ENCODE peak calls at places on chromosome 17, in six cellular contexts. F, L, E, J, G and X are unnamed samples. For H3K4me1, the result is how much of the 10 kb centered on the place peaks cover.

GRCh38 chr17:68383443-68384321 is 73.6 kb downstream of the WIPI1 start:
- DNase-seq in J (peak), F (peak), G (no peak), E (no peak), L (no peak), X (no peak)

GRCh38 chr17:70577456-70577855 is 408.1 kb downstream of the KCNJ2 start:
- DNase-seq in L (no peak), J (no peak), F (no peak), E (peak), G (no peak), X (no peak)

GRCh38 chr17:2624292-2624731 is 30.9 kb downstream of the PAFAH1B1 start:
- DNase-seq in L (no peak), G (no peak), F (no peak), E (no peak), J (no peak), X (no peak)

GRCh38 chr17:39404542-39405378 is 3.3 kb upstream of the FBXL20 start:
- DNase-seq in E (no peak), J (peak), L (no peak), G (no peak), F (peak), X (no peak)

GRCh38 chr17:1347681-1348318 is 52.2 kb downstream of the YWHAE start:
- DNase-seq in F (no peak), G (no peak), J (no peak), E (peak), L (no peak), X (no peak)

GRCh38 chr17:2398655-2399571 is 1.9 kb downstream of the MNT start:
- DNase-seq in J (peak), F (peak), E (peak), G (peak), L (peak), X (no peak)

GRCh38 chr17:82912571-82913089 is 72.8 kb upstream of the ZNF750 start:
- DNase-seq in J (no peak), L (peak), E (peak), G (no peak), F (no peak), X (no peak)

GRCh38 chr17:8680850-8681174 is 50.3 kb upstream of the MYH10 start:
- DNase-seq in G (no peak), E (no peak), F (no peak), J (no peak), L (no peak), X (no peak)

GRCh38 chr17:36610472-36610871 is 9.1 kb downstream of the MRM1 start:
- DNase-seq in J (no peak), G (no peak), E (peak), L (no peak), F (no peak), X (no peak)

GRCh38 chr17:14214271-14214670 is 22.4 kb downstream of the CDRT15 start:
- DNase-seq in G (no peak), F (no peak), E (no peak), J (no peak), L (no peak), X (no peak)

GRCh38 chr17:39757176-39757662 is 19.5 kb downstream of the GRB7 start:
- DNase-seq in E (no peak), L (no peak), J (no peak), F (no peak), G (no peak), X (no peak)

GRCh38 chr17:77810536-77810935 is 148.0 kb upstream of the TNRC6C start:
- DNase-seq in F (peak), L (no peak), G (no peak), E (peak), J (no peak), X (no peak)

DNA sequence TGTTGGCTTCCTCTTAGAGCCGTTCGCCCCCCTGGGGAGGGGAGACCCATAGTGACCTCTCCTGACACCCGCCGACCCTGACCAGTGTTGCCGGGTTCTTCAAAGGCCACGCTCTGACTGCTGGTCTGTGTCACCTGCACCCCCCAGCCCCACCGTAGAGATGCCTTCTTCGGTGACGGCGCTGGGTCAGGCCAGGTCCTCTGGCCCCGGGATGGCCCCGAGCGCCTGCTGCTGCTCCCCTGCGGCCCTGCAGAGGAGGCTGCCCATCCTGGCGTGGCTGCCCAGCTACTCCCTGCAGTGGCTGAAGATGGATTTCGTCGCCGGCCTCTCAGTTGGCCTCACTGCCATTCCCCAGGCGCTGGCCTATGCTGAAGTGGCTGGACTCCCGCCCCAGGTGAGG is 1.2 kb downstream of the SLC26A11 start:
- DNase-seq in E (no peak), J (no peak), L (no peak), F (no peak), G (no peak), X (no peak)
- H3K4me3 ChIP-seq in E (peak), J (peak), L (peak), F (peak), G (peak), X (no peak)

GRCh38 chr17:50180593-50180992 is 14.8 kb downstream of the SGCA start:
- DNase-seq in E (peak), G (no peak), L (no peak), J (no peak), F (peak), X (no peak)

GRCh38 chr17:50177476-50177875 is 11.7 kb downstream of the SGCA start:
- DNase-seq in G (no peak), E (peak), F (no peak), J (no peak), L (no peak), X (no peak)

GRCh38 chr17:50176559-50177471 is 11.0 kb downstream of the SGCA start:
- DNase-seq in L (no peak), F (peak), G (peak), E (peak), J (peak), X (no peak)

GRCh38 chr17:50180066-50180465 is 14.3 kb downstream of the SGCA start:
- DNase-seq in F (peak), J (no peak), G (no peak), L (no peak), E (peak), X (no peak)

DNA sequence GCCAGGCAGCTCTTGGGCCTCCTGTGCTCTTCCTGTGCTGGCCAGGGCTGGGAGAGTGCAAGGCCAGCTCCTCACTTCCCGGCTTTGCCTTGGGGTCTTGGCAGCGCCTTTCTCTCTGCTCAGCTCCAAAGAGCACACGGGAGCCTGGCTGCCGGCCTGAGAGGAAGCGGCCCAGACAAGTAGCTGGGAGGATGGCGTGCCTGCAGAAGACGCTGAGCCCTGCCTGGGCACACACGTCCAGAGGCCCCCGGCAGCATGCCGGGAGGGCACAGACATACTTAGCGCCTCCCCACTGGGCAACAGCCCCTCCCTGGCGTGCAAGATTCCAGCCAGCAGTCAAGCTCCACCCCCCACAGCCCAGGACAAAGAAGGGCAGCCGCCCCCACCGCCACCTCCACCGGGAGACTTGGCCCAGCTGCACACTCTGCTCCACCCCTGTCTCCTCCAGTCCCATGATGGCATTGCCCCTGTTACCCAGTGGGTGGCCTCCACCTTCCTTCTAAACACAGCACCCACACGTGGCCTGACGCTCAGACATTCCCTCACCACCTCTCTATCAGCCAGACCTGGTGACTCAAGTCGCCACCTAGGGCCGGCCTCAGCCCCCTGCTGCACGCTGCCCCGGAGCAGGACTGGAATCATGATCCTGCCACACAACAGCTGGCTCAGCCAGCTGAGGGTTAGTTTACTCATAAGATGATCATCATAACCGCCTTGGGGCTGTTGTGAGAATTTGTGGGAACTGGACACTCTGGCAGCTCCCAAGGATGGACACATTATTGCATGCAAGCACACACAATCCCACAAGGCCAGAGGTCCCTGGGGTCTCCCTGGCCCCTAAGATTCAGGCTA is 12.4 kb downstream of the SGCA start:
- DNase-seq in J (peak), G (peak), E (peak), F (peak), L (peak), X (peak)
- TF ChIP-seq CTCF in J (peak), G (no peak), E (peak), F (peak), L (peak), X (peak)

DNA sequence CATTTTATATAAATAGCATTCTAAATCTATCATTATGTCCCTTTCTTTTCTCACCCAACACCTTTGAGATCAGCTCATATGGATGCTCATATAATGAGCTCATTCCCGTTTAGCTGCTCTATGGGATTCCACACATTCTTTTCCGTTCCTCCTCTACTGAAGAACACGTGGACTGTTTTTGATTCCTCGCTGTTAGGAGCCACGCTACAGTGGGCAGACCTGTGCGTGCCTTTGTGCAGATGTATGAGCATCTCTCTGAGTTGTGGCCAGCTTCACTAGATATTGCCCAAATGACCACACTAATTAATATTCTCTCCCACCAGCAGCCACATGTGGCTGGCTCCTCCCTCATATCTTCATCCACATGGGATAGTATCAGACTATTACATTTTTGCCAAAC is 6.0 kb upstream of the TNFRSF13B start:
- DNase-seq in E (no peak), J (no peak), G (no peak), F (peak), L (no peak), X (no peak)
- H3K4me1 ChIP-seq in E (under half), J (under half), G (under half), F (under half), L (under half), X (under half)

DNA sequence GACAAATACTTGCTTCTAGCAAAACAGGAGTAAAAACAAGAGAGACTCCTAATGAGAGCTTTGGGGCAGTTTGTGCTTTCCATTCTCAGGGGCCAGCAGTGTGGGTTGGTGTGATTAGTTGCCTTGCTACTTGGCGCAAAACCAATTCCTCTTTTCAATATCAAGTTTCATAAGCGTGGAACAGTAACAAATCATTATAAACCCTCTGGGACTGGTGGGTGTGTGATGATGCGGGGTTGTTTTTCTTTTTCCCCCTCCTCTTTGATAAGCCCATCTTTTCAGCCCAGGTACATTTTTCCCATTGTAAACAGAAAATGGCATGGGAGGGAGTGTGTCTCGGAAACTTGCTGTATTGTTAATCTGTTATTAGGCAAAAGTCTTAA is 166.5 kb downstream of the CCDC182 start:
- DNase-seq in L (no peak), E (no peak), J (no peak), F (peak), G (no peak), X (no peak)
- H3K4me3 ChIP-seq in L (peak), E (no peak), J (no peak), F (peak), G (no peak), X (no peak)

GRCh38 chr17:62723842-62724241 is 84.3 kb downstream of the MARCHF10 start:
- DNase-seq in L (no peak), J (no peak), F (no peak), E (no peak), G (no peak), X (no peak)

GRCh38 chr17:62725791-62726249 is 82.3 kb downstream of the MARCHF10 start:
- DNase-seq in L (no peak), F (peak), J (no peak), E (no peak), G (no peak), X (no peak)

GRCh38 chr17:62722625-62723024 is 85.5 kb downstream of the MARCHF10 start:
- DNase-seq in E (no peak), L (no peak), F (no peak), G (no peak), J (no peak), X (no peak)

GRCh38 chr17:62727916-62728672 is 80.0 kb downstream of the MARCHF10 start:
- DNase-seq in L (no peak), F (no peak), J (peak), G (no peak), E (no peak), X (no peak)

DNA sequence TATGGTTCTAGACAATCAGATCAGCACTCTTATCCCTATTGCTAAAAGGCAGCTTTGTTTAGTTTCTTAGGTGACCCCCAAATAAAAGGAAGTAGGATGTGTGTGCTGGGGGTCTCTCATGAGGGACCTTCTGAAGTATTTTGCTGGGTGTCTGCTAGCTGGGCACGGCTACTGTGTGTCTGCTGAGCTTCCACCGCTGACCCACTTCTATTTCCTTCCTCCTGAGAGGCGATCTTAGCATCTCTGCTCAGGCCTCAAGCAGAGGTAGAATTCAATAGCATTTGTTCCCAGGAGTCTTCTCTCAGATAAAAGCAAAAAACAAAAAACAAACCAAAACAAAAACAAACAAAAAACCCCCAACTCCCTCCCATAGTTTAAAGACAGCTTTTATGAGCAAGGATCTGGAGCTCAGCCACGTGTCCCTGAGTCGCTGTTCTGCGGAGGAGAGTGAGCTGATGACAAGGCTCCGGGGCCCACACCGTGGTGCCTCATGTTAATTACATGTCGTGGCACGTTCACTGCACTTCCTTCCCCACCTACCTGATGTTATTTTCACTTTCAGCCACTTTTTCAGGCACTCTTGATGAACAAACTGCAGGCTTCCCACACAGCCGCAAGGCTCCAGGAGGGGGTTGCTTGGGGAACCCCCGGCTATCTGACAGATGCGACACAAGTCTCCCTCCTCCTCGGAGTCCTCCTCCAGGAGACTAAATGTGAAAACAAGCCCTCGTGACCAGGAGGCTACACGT is 83.5 kb downstream of the MARCHF10 start:
- DNase-seq in G (no peak), F (no peak), L (no peak), J (no peak), E (no peak), X (no peak)
- TF ChIP-seq CTCF in G (no peak), F (no peak), L (no peak), J (no peak), E (no peak), X (no peak)

DNA sequence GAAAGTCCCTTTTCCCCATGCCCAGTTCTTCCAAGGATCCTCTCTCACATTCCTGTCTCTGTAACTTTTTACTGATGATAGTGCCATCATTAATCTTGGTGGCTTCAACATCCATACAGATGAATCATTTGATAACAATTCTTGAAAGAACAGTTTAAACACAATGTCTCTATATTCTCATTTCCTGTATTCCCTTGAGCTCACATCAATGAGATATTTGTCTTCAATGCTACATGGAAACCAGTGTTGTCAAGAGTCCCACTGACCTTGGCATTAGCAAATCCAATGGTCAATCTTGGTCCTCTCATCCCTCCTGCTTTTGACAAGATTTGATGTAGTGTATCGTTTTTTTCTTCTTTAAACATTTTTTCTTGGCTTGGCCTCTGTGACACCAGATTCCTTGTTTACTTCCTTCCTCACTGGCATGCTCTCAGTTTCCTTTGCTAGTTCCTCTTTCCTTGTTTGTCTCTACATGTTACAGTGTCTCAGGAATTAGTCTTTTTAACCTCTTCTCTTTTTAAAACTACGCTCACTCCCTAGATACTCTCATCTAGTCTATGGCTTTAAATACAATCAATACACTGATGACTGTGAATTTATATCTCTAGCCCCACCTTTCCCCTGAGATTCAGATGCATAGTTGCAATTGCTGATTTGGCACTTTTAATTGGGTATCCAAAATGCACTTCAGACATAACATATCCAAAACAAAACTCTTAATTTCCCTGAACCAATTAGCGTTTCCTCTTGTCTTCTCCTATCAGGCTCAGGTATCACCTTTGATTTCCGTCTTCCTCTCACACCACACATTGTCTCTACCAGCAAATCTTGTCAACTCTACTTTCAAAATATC is 134.0 kb downstream of the MYO1D start:
- DNase-seq in G (no peak), E (no peak), J (no peak), F (peak), L (no peak), X (no peak)
- H3K4me1 ChIP-seq in G (under half), E (under half), J (under half), F (under half), L (under half), X (under half)

DNA sequence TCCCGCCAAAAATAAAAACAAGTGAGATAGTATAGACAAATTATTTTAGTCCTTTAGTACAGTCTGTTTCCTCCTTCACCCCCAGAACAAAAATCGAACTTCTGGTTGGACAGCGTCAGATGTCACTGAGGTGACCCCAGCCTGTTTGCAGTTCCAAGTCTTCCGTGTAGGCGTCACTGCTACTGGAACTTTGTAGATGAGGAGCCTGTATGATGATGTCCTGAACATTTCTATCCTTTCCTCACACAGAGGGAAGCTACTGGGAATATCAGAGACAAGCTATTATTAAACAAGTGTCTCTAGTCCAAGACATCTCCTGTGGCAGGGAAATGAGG is 924 bp upstream of the VEZF1 start:
- DNase-seq in J (peak), L (no peak), F (peak), E (peak), G (no peak), X (no peak)
- H3K4me3 ChIP-seq in J (peak), L (peak), F (peak), E (peak), G (peak), X (no peak)

GRCh38 chr17:76353599-76354316 is at the start of gene PRPSAP1:
- DNase-seq in E (peak), G (peak), L (peak), J (peak), F (peak), X (peak)

GRCh38 chr17:76353004-76353598 is 615 bp downstream of the PRPSAP1 start:
- DNase-seq in F (no peak), G (peak), J (no peak), L (peak), E (peak), X (peak)

GRCh38 chr17:76356803-76357456 is 3.2 kb upstream of the PRPSAP1 start:
- DNase-seq in L (no peak), J (no peak), G (no peak), E (no peak), F (no peak), X (peak)

GRCh38 chr17:76354747-76355310 is 1.1 kb upstream of the PRPSAP1 start:
- DNase-seq in G (no peak), L (no peak), F (no peak), E (no peak), J (peak), X (peak)

DNA sequence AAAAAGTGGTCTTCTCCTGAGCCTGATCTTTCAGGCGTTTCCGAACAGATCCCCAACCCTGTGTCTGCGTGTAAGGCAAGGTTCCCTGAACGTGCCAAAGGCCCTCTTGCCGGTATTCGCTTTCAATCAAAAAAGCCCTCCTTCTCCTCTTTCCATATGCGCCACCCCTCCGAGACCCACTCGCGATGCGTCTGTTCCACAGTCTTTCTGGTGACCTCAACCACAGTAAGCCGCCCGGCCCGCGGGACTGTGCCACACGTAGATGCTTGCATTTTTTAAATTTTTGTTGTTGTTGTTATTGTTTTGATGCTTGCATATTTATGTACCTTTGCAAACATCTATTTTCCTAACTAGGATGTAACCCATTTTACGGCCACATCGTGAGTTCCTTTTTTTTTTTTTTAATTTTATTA is 607 bp upstream of the PRPSAP1 start:
- DNase-seq in L (no peak), F (no peak), G (no peak), E (no peak), J (no peak), X (peak)
- TF ChIP-seq CTCF in L (no peak), F (no peak), G (no peak), E (no peak), J (no peak), X (no peak)

GRCh38 chr17:284676-285355 is 67.8 kb downstream of the RPH3AL start:
- DNase-seq in G (peak), J (no peak), F (no peak), E (no peak), L (no peak), X (peak)
- H3K4me1 ChIP-seq in G (under half), J (under half), F (under half), E (under half), L (under half), X (under half)